ENCODE peak calls at places on chromosomes 6 and 20, in four cellular contexts. One of them, this sample, is unnamed.

GRCh38 chr6:127879685-127880084 is 21.2 kb downstream of the THEMIS start:
- DNase-seq in activated T-helper 1 cell treated with Interleukin-2 at 50 U/mL for 16 hours: no peak
- DNase-seq in ureter: peak; percentile 39
- DNase-seq in GF-D8: no peak
- DNase-seq in this sample: peak; percentile 54

GRCh38 chr6:158816329-158816728 is 2.8 kb downstream of the EZR start:
- DNase-seq in activated T-helper 1 cell treated with Interleukin-2 at 50 U/mL for 16 hours: no peak
- DNase-seq in ureter: no peak
- DNase-seq in GF-D8: no peak
- DNase-seq in this sample: no peak

GRCh38 chr20:35320396-35321126 is 28.3 kb upstream of the FAM83C start:
- DNase-seq in activated T-helper 1 cell treated with Interleukin-2 at 50 U/mL for 16 hours: no peak
- DNase-seq in ureter: no peak
- DNase-seq in GF-D8: no peak
- DNase-seq in this sample: peak; percentile 67

GRCh38 chr20:49579874-49580817 is 12.2 kb upstream of the PTGIS start:
- DNase-seq in activated T-helper 1 cell treated with Interleukin-2 at 50 U/mL for 16 hours: no peak
- DNase-seq in ureter: no peak
- DNase-seq in GF-D8: no peak
- DNase-seq in this sample: peak; percentile 88

GRCh38 chr20:61842011-61842410 is 223.7 kb downstream of the TAF4 start:
- DNase-seq in activated T-helper 1 cell treated with Interleukin-2 at 50 U/mL for 16 hours: no peak
- DNase-seq in ureter: no peak
- DNase-seq in GF-D8: no peak
- DNase-seq in this sample: peak; percentile 2

GRCh38 chr6:166515072-166515810 is 71.2 kb downstream of the RAMACL start:
- DNase-seq in activated T-helper 1 cell treated with Interleukin-2 at 50 U/mL for 16 hours: peak; percentile 12
- DNase-seq in ureter: no peak
- DNase-seq in GF-D8: no peak
- DNase-seq in this sample: peak; percentile 84

GRCh38 chr20:10877345-10877744 is 203.5 kb upstream of the JAG1 start:
- DNase-seq in activated T-helper 1 cell treated with Interleukin-2 at 50 U/mL for 16 hours: no peak
- DNase-seq in ureter: peak; percentile 45
- DNase-seq in GF-D8: no peak
- DNase-seq in this sample: no peak

GRCh38 chr20:472889-473292 is 10.6 kb upstream of the TBC1D20 start:
- DNase-seq in activated T-helper 1 cell treated with Interleukin-2 at 50 U/mL for 16 hours: no peak
- DNase-seq in ureter: no peak
- DNase-seq in GF-D8: no peak
- DNase-seq in this sample: no peak

GRCh38 chr6:143556529-143556928 is 45.0 kb upstream of the FUCA2 start:
- DNase-seq in activated T-helper 1 cell treated with Interleukin-2 at 50 U/mL for 16 hours: no peak
- DNase-seq in ureter: no peak
- DNase-seq in GF-D8: no peak
- DNase-seq in this sample: peak; percentile 89

GRCh38 chr6:126550323-126550722 is 210.4 kb downstream of the CENPW start:
- DNase-seq in activated T-helper 1 cell treated with Interleukin-2 at 50 U/mL for 16 hours: no peak
- DNase-seq in ureter: no peak
- DNase-seq in GF-D8: no peak
- DNase-seq in this sample: no peak

GRCh38 chr6:105794263-105794662 is 291.9 kb upstream of the PRDM1 start:
- DNase-seq in activated T-helper 1 cell treated with Interleukin-2 at 50 U/mL for 16 hours: no peak
- DNase-seq in ureter: peak; percentile 71
- DNase-seq in GF-D8: peak; percentile 90
- DNase-seq in this sample: peak; percentile 52

GRCh38 chr20:49914310-49915117 is 815 bp downstream of the SPATA2 start:
- DNase-seq in activated T-helper 1 cell treated with Interleukin-2 at 50 U/mL for 16 hours: no peak
- DNase-seq in ureter: no peak
- DNase-seq in GF-D8: no peak
- DNase-seq in this sample: no peak

GRCh38 chr6:138467901-138468300 is 31.4 kb downstream of the NHSL1 start:
- DNase-seq in activated T-helper 1 cell treated with Interleukin-2 at 50 U/mL for 16 hours: no peak
- DNase-seq in ureter: no peak
- DNase-seq in GF-D8: no peak
- DNase-seq in this sample: no peak

GRCh38 chr20:4663044-4663443 is 58.7 kb upstream of the PRND start:
- DNase-seq in activated T-helper 1 cell treated with Interleukin-2 at 50 U/mL for 16 hours: no peak
- DNase-seq in ureter: no peak
- DNase-seq in GF-D8: no peak
- DNase-seq in this sample: no peak

GRCh38 chr6:129029778-129030177 is 146.8 kb downstream of the LAMA2 start:
- DNase-seq in activated T-helper 1 cell treated with Interleukin-2 at 50 U/mL for 16 hours: no peak
- DNase-seq in ureter: no peak
- DNase-seq in GF-D8: no peak
- DNase-seq in this sample: peak; percentile 35

GRCh38 chr6:148827421-148827820 is 80.6 kb downstream of the UST start:
- DNase-seq in activated T-helper 1 cell treated with Interleukin-2 at 50 U/mL for 16 hours: no peak
- DNase-seq in ureter: no peak
- DNase-seq in GF-D8: no peak
- DNase-seq in this sample: no peak

GRCh38 chr20:208937-209566 is 18.0 kb upstream of the DEFB129 start:
- DNase-seq in activated T-helper 1 cell treated with Interleukin-2 at 50 U/mL for 16 hours: no peak
- DNase-seq in ureter: no peak
- DNase-seq in GF-D8: peak; percentile 39
- DNase-seq in this sample: peak; percentile 88

GRCh38 chr6:163008626-163009025 is 280.9 kb downstream of the PACRG start:
- DNase-seq in activated T-helper 1 cell treated with Interleukin-2 at 50 U/mL for 16 hours: no peak
- DNase-seq in ureter: no peak
- DNase-seq in GF-D8: no peak
- DNase-seq in this sample: no peak

GRCh38 chr20:50112512-50113419 is at the start of gene UBE2V1:
- DNase-seq in activated T-helper 1 cell treated with Interleukin-2 at 50 U/mL for 16 hours: peak; percentile 82
- DNase-seq in ureter: peak; percentile 94
- DNase-seq in GF-D8: peak; percentile 79
- DNase-seq in this sample: peak; percentile 91

GRCh38 chr6:34021839-34022190 is 124.1 kb downstream of the GRM4 start:
- DNase-seq in activated T-helper 1 cell treated with Interleukin-2 at 50 U/mL for 16 hours: no peak
- DNase-seq in ureter: no peak
- DNase-seq in GF-D8: no peak
- DNase-seq in this sample: no peak

GRCh38 chr20:17710379-17711305 is 10.9 kb downstream of the BANF2 start:
- DNase-seq in activated T-helper 1 cell treated with Interleukin-2 at 50 U/mL for 16 hours: no peak
- DNase-seq in ureter: peak; percentile 49
- DNase-seq in GF-D8: no peak
- DNase-seq in this sample: peak; percentile 20

GRCh38 chr6:90079555-90080490 is 185.6 kb downstream of the GJA10 start:
- DNase-seq in activated T-helper 1 cell treated with Interleukin-2 at 50 U/mL for 16 hours: no peak
- DNase-seq in ureter: no peak
- DNase-seq in GF-D8: no peak
- DNase-seq in this sample: no peak

GRCh38 chr6:20286968-20287565 is 74.8 kb upstream of the MBOAT1 start:
- DNase-seq in activated T-helper 1 cell treated with Interleukin-2 at 50 U/mL for 16 hours: no peak
- DNase-seq in ureter: no peak
- DNase-seq in GF-D8: no peak
- DNase-seq in this sample: no peak

This sample was measured in choroid plexus epithelial cell.